ENCODE peak calls at places on chromosomes 3 and 15, in five cellular contexts. S is pancreas, I is mammary epithelial cell, D is H9, P is K562. H is an unnamed sample. For H3K9me3, the result is how much of the 10 kb centered on the place peaks cover.

GRCh38 chr3:101992861-101993260 is 143.5 kb downstream of the NFKBIZ start:
- DNase-seq in S (no peak), I (no peak), D (no peak), P (no peak), H (no peak)

GRCh38 chr3:143267984-143268383 is 148.4 kb downstream of the CHST2 start:
- DNase-seq in S (no peak), I (peak), D (no peak), P (no peak), H (no peak)

GRCh38 chr3:65112751-65113300 is 425.0 kb upstream of the ADAMTS9 start:
- DNase-seq in S (no peak), I (no peak), D (no peak), P (no peak), H (no peak)

GRCh38 chr15:31435256-31435781 is 108.7 kb downstream of the KLF13 start:
- DNase-seq in S (peak), I (peak), D (peak), P (peak), H (peak)

GRCh38 chr3:12752803-12753202 is 6.3 kb downstream of the TMEM40 start:
- DNase-seq in S (no peak), I (no peak), D (no peak), P (no peak), H (no peak)

GRCh38 chr3:21944251-21944650 is 193.2 kb upstream of the ZNF385D start:
- DNase-seq in S (no peak), I (no peak), D (no peak), P (no peak), H (no peak)

GRCh38 chr3:174101244-174101643 is 703.7 kb downstream of the NLGN1 start:
- DNase-seq in S (no peak), I (peak), D (no peak), P (no peak), H (no peak)

GRCh38 chr3:101351834-101352233 is 31.5 kb upstream of the IMPG2 start:
- DNase-seq in S (no peak), I (no peak), D (no peak), P (peak), H (no peak)

GRCh38 chr3:143538577-143538981 is 309.7 kb downstream of the SLC9A9 start:
- DNase-seq in S (no peak), I (peak), D (no peak), P (no peak), H (no peak)

GRCh38 chr3:69282191-69282590 is 103.7 kb downstream of the FRMD4B start:
- DNase-seq in S (no peak), I (peak), D (no peak), P (no peak), H (no peak)

GRCh38 chr3:195697582-195698324 is 23.0 kb upstream of the MUC20 start:
- DNase-seq in S (no peak), I (peak), D (peak), P (peak), H (no peak)

DNA sequence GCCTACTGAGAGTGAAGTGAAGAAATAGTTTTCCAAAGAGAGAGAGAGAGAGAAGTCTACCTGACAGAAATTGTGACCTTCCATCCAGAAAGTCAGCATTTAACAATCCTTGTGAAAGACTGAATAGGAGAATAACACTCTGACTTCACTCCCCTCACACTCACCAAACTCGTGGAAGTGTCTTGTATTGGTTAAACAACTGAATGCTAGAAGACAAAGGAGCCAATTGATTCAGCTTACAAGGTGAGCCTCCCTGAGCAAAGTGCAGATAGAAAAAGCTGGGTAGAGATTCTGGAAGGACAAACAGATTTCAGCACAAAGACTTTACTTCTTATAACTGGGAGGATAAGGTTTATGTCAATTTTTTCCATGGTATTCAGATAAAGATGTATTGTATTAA is 40.8 kb upstream of the OSTN start:
- DNase-seq in S (no peak), I (no peak), D (no peak), P (no peak), H (no peak)
- H3K9me3 ChIP-seq in S (under half), I (under half), D (under half), P (under half), H (under half)

DNA sequence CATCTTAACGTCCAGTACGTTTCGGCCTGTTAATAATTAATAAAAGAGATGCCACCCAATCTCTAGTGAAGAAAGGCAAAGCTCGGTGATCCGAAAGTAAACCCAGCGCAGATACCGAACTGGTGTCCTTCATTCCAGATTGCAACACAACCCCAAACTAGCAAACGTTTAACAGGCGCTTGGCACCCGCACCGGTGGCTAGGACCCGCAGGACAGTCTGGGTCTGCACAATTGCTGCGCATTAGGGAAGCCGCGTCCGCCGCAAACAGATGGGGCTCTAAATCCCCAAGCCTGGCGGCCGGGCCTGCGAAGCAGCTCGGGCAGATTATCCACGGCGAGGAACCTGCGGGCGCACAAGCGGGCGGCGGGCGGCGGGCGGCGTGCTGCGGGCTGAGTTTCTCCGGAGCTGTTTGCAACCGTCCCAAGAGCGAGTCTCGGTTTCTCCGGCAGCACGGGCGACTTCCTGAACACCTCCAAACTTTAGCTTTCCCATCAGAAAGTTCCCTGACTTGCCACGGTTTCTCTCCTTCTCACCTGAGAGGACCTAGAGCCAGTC is 112.1 kb upstream of the ICE2 start:
- DNase-seq in S (peak), I (no peak), D (peak), P (no peak), H (peak)
- TF ChIP-seq CTCF in S (no peak), I (no peak), D (peak), P (no peak), H (no peak)

GRCh38 chr15:27490867-27491595 is 520.0 kb downstream of the GABRG3 start:
- DNase-seq in S (no peak), I (no peak), D (no peak), P (no peak), H (no peak)
- H3K9me3 ChIP-seq in S (under half), I (under half), D (under half), P (under half), H (under half)

DNA sequence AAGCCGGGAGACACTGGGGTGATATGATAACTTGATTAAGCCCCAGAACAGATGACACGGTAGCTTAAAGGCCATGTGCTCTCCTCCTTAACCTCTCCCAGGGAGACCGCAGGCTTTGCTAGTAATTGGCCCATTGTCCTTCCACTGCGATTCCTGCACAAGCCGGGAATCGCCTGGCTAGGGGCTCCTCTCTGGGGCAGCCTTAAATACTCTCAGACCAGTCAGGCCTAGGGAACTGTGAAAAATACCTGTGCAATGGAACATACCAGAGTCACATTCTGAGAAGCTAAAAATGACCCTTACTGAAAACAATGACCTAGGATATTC is 56.3 kb downstream of the CPN2 start:
- DNase-seq in S (no peak), I (no peak), D (peak), P (no peak), H (no peak)
- TF ChIP-seq CTCF in S (no peak), I (no peak), D (no peak), P (no peak), H (no peak)

DNA sequence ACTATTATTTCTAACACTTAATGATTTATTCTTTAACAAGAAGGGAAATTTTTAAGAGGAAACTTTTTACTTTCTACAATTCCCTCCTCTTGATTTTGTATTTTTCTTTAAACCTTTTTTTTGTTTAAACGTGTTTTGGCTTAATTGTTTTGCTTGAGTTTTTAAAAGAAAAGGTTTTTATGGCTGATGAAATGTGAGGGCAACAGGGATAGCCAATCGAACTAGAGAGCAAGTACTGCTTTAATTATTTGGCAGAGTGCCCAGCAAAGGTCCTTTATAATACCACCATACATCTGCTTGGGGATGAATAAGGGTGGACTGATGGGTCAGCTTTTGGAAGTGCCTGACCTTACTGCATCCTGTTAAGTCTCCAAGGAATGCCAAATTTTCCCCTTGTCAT is 19.6 kb upstream of the MTHFS start:
- DNase-seq in S (no peak), I (no peak), D (no peak), P (no peak), H (no peak)
- H3K9me3 ChIP-seq in S (under half), I (under half), D (under half), P (under half), H (half or more)

GRCh38 chr3:128498127-128498626 is 5.2 kb upstream of the GATA2 start:
- DNase-seq in S (no peak), I (no peak), D (peak), P (no peak), H (no peak)
- TF ChIP-seq CTCF in S (no peak), I (no peak), D (no peak), P (no peak), H (no peak)

DNA sequence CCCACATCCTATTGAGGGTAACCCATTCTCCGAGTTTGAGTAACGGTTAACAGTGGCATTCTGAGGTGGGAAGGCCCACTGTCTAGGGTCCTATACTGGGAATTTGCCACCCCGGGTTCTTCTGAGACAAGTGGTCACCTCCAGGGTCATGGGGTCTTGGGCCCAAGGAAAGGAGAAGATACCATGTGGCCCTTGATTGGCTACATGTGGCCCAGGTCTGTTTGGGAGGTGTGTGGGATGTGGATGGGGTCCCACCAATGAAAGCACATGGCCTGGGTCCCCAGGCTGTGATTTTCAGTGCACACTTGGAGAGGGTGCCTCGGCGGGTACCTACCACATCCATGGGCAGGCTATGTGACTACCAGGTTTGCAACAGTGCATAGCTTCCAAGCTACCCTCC is 214.4 kb downstream of the UBE3A start:
- DNase-seq in S (no peak), I (no peak), D (no peak), P (no peak), H (no peak)
- H3K9me3 ChIP-seq in S (under half), I (half or more), D (half or more), P (under half), H (half or more)